ENCODE peak calls at places on chromosome 17, in nine cellular contexts. U, J, Z, O, I, C, P, Q and Y are unnamed samples. For H3K36me3 and H3K4me1, the result is how much of the 10 kb centered on the place peaks cover.

GRCh38 chr17:59490259-59490658 is 75.2 kb upstream of the DHX40 start:
- DNase-seq in U (no peak), J (no peak), Z (peak), O (no peak), I (no peak), C (peak), P (no peak), Q (no peak), Y (no peak)

GRCh38 chr17:81148571-81148970 is 16.7 kb upstream of the PVALEF start:
- DNase-seq in U (no peak), J (no peak), Z (no peak), O (no peak), I (no peak), C (no peak), P (no peak), Q (no peak), Y (no peak)

GRCh38 chr17:60127068-60128064 is 22.4 kb upstream of the CA4 start:
- DNase-seq in U (no peak), J (no peak), Z (no peak), O (no peak), I (no peak), C (peak), P (no peak), Q (no peak), Y (no peak)

GRCh38 chr17:146983-147761 is 9.8 kb downstream of the SCGB1C2 start:
- DNase-seq in U (peak), J (no peak), Z (no peak), O (peak), I (no peak), C (no peak), P (peak), Q (no peak), Y (no peak)

GRCh38 chr17:50638572-50638850 is 3.8 kb downstream of the ABCC3 start:
- DNase-seq in U (no peak), J (no peak), Z (no peak), O (no peak), I (no peak), C (no peak), P (no peak), Q (no peak), Y (peak)

GRCh38 chr17:9116861-9117568 is 95.7 kb downstream of the NTN1 start:
- DNase-seq in U (no peak), J (no peak), Z (no peak), O (no peak), I (no peak), C (no peak), P (no peak), Q (no peak), Y (no peak)

GRCh38 chr17:80455328-80455710 is 21.1 kb downstream of the NPTX1 start:
- DNase-seq in U (no peak), J (peak), Z (peak), O (no peak), I (no peak), C (no peak), P (peak), Q (peak), Y (no peak)

GRCh38 chr17:29378495-29378894 is 11.7 kb upstream of the TAOK1 start:
- DNase-seq in U (no peak), J (no peak), Z (no peak), O (no peak), I (no peak), C (no peak), P (no peak), Q (no peak), Y (no peak)

GRCh38 chr17:51427259-51428255 is 167.2 kb downstream of the UTP18 start:
- DNase-seq in U (no peak), J (no peak), Z (no peak), O (no peak), I (no peak), C (no peak), P (peak), Q (no peak), Y (no peak)

GRCh38 chr17:77527394-77527793 is 386.6 kb downstream of the SEC14L1 start:
- DNase-seq in U (no peak), J (no peak), Z (no peak), O (no peak), I (no peak), C (no peak), P (no peak), Q (no peak), Y (no peak)

GRCh38 chr17:66906321-66907278 is 57.9 kb upstream of the CACNG4 start:
- DNase-seq in U (peak), J (peak), Z (peak), O (peak), I (peak), C (peak), P (peak), Q (peak), Y (peak)

GRCh38 chr17:31631759-31632158 is 227.3 kb downstream of the COPRS start:
- DNase-seq in U (no peak), J (no peak), Z (no peak), O (no peak), I (no peak), C (no peak), P (no peak), Q (no peak), Y (no peak)

GRCh38 chr17:38572665-38573365 is 32.9 kb downstream of the SRCIN1 start:
- DNase-seq in U (no peak), J (peak), Z (peak), O (no peak), I (no peak), C (no peak), P (no peak), Q (no peak), Y (no peak)

GRCh38 chr17:46929413-46929812 is 6.5 kb downstream of the GOSR2 start:
- DNase-seq in U (no peak), J (no peak), Z (no peak), O (no peak), I (peak), C (no peak), P (no peak), Q (no peak), Y (no peak)

GRCh38 chr17:8002646-8003593 is 505 bp downstream of the GUCY2D start:
- DNase-seq in U (no peak), J (peak), Z (no peak), O (no peak), I (no peak), C (no peak), P (no peak), Q (no peak), Y (no peak)

GRCh38 chr17:42673885-42674754 is 2.7 kb downstream of the PLEKHH3 start:
- DNase-seq in U (no peak), J (peak), Z (peak), O (peak), I (peak), C (peak), P (peak), Q (no peak), Y (peak)

GRCh38 chr17:82019905-82020873 is 2.5 kb downstream of the CENPX start:
- DNase-seq in U (peak), J (peak), Z (peak), O (peak), I (no peak), C (peak), P (no peak), Q (peak), Y (peak)

GRCh38 chr17:69967910-69968411 is 107.1 kb upstream of the KCNJ16 start:
- DNase-seq in U (no peak), J (no peak), Z (no peak), O (no peak), I (peak), C (no peak), P (no peak), Q (no peak), Y (no peak)

DNA sequence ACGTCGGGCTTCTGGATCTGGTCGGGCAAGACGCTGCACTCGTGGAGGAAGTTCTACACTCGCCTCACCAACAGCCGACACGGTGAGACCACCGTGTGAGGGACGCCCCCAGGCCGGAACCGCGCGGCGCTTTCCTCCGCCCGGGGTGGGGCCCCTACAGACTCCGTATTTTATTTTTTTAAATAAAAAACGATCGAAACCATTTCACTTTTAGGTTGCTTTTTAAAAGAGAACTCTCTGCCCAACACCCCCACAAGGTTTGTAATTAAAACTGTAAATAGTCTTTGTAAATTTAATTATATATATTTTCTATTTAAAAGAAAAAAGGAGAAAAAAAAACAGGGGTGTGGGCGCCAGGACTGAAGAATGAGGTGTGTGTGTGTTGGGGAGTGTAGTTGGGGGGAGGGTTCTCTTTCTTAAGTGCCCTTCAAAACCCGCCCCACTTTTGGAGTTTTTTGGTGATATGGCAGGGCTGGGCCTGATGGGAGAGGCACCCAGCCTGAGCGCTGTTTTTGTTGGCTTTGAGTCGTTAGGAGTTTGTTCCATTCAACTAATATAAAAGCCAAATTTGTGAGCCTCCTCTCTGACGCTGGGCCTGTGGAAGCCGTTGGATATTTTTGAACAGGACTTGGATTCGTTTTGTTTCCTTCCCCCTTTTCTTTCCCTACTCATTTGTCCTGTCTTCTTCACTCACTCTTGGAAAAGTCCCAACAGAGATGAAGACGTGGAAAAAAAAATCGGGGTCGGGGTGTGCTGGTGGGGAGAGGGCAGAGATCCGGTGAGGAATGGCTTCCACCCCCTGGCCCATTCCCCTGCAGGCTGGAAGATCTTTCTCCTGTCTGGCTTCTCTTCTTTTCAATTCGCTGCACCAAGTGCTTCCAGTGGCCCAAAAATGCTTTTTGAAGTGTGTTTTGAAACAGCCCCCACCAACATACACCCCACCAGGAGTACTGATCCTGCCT is 2.3 kb downstream of the FZD2 start:
- DNase-seq in U (no peak), J (no peak), Z (no peak), O (peak), I (no peak), C (no peak), P (no peak), Q (no peak), Y (no peak)
- H3K36me3 ChIP-seq in U (under half), J (under half), Z (under half), O (under half), I (under half), C (under half), P (under half), Q (under half), Y (under half)

DNA sequence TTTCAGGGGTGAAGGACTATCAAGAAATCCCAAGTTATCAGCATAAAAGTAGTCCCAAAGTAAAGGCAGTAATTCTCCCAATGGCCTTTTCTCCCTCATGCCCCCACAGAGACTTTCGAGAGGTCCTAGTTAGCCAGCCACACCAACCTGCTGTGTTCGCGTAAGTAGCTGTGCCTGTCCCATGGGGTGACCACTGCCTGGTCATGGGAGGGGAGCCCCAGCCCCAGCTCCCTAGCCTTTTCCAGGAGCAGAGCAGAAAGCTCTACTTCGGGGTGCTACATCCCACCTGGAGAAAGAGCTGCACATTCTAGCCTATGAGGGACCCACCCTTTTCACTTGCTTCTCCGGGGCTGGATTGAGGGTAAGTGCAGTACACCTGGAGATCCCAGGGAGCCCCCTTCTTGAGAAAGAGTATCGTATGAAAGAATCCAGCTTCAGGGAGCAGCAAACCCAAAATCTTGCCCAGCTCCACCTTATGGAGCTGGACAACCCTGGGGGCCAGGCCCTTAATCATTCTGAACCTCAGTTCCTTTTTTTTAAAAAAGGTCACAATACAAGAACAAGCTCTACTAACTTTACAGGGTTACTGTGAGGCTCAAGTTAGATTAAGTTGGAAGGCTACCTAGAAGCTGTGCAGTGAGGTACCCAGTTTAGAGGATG is 8.6 kb upstream of the SOST start:
- DNase-seq in U (no peak), J (no peak), Z (no peak), O (no peak), I (no peak), C (no peak), P (no peak), Q (no peak), Y (no peak)
- TF ChIP-seq CTCF in U (no peak), J (no peak), Z (no peak), O (no peak), I (no peak), C (no peak), P (no peak), Q (no peak), Y (no peak)

GRCh38 chr17:64343833-64344637 is 46.6 kb downstream of the PECAM1 start:
- DNase-seq in U (peak), J (peak), Z (no peak), O (peak), I (peak), C (peak), P (peak), Q (no peak), Y (peak)

GRCh38 chr17:64340557-64340956 is 50.1 kb downstream of the PECAM1 start:
- DNase-seq in U (no peak), J (no peak), Z (no peak), O (no peak), I (no peak), C (no peak), P (no peak), Q (no peak), Y (no peak)

GRCh38 chr17:64343071-64343774 is 47.4 kb downstream of the PECAM1 start:
- DNase-seq in U (no peak), J (no peak), Z (no peak), O (no peak), I (no peak), C (no peak), P (no peak), Q (no peak), Y (no peak)

GRCh38 chr17:64339516-64340475 is 50.9 kb downstream of the PECAM1 start:
- DNase-seq in U (no peak), J (no peak), Z (no peak), O (no peak), I (no peak), C (no peak), P (no peak), Q (no peak), Y (no peak)

DNA sequence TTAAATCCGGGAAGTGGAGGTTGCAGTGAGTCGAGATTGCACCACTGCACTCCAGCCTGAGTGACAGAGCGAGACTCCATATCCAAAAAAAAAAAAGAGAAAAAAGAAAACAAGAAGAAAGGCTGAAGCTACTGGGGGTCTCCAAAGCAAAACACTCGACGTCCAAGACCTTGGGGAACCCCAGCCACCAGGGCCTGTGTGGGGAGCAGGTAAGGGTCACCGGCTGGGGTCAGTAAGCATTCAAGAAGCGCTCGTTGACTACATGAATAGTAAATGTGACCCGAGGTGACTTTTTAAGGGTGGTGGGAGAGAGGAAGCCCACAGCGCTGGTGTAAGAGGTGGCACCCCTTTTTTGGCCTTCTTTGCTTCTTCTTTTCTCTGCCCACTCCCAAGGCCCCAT is 49.5 kb downstream of the PECAM1 start:
- DNase-seq in U (no peak), J (no peak), Z (no peak), O (no peak), I (no peak), C (no peak), P (no peak), Q (no peak), Y (no peak)
- H3K4me1 ChIP-seq in U (half or more), J (under half), Z (under half), O (half or more), I (under half), C (under half), P (under half), Q (under half), Y (under half)

DNA sequence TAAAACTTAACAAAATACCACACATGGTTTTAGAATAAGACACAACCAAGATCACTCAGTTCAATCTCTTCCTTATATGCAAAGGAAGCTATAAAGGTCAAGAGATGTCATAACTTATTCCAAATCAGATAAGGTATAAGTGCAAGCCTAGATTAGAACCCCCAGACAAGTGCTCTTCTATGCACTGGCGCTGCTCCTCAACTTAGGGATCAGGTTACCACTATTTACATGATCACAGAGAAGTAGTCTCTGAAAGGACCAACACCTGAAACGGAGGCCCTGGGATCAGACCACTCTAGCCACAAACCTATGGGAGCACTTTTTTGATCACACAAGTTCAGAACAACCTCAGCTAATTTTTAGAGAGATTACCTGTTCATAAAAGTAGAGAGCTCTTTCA is 16.6 kb downstream of the COPS3 start:
- DNase-seq in U (no peak), J (peak), Z (peak), O (no peak), I (no peak), C (no peak), P (no peak), Q (no peak), Y (no peak)
- H3K36me3 ChIP-seq in U (half or more), J (half or more), Z (half or more), O (half or more), I (under half), C (under half), P (under half), Q (half or more), Y (under half)

DNA sequence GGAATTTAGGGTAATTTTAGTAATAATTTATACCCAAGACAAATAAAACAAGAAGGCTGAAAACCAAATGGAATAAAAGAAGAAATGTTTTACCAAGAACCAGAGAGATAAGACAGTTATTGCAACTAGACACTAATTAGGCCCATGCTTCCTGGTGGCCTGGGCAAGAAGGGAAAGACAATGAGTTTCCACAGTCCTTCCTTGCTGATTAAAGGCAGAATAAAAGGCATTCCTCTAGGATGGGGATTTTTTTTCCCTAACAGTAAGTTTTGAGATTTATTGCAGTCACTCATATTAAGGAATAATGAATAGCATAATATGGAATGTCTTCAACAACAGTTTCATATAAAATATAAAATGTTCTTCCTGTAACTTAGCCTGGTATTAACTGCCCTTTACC is 41.5 kb downstream of the TOM1L2 start:
- DNase-seq in U (no peak), J (no peak), Z (no peak), O (no peak), I (no peak), C (no peak), P (no peak), Q (no peak), Y (no peak)
- TF ChIP-seq CTCF in U (no peak), J (no peak), Z (no peak), O (no peak), I (no peak), C (no peak), P (no peak), Q (no peak), Y (no peak)

DNA sequence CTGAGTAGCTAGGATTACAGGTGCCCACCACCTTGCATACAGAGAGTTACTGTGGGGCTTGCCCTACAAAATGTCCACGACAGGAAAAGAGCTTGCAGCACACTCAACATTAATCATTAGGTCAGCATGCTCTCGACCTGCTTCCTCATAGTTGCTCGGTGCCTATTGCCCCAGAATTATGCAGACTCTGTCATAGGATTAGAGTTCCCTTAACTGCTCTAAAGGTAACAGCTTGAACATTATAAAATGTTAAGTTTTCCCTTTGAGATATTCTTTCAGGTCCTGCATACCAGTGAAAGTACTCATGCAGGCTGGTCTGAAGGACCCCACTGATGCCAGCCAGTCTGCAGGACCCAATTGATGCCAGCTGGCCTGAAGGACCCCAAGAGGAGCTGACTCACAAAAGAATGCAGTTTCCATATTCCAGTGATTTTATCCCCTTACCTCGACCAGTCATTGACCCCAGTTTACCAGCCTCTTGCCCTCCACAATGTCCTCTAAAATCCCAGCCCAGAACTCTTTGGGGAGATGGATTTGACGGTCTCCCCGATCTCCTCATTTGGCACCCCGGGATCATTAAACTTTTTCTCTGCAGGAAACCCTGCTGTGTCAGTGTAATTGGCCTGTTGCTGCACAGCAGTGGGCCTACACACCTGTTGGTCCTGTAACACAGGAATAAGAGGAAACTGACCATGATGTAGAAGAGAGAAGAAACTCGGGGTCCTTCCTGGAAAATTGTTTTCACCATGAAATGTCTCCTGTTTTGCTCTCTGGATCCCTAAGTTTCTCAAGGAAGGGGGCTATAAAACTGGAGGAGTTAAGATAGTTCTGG is 10.6 kb downstream of the ICAM2 start:
- DNase-seq in U (no peak), J (no peak), Z (no peak), O (no peak), I (no peak), C (no peak), P (peak), Q (no peak), Y (no peak)
- H3K4me1 ChIP-seq in U (half or more), J (under half), Z (under half), O (under half), I (under half), C (under half), P (under half), Q (under half), Y (under half)